ENCODE peak calls at places on chromosomes 12 and 14, in eight cellular contexts. O is T-helper 1 cell; H is GM20000; D is body of pancreas; Z is GM06990; G is stimulated activated CD4-positive, alpha-beta T cell treated with anti-CD3 and anti-CD28 coated beads, Interleukin-4, amount 100 ng/mL, for 1 hour; J is GF-D8; V is aorta. S is an unnamed sample.

GRCh38 chr12:58575281-58575680 is 345.0 kb downstream of the LRIG3 start:
- DNase-seq in H (no peak), Z (no peak), V (no peak), J (no peak), D (no peak), G (no peak), O (no peak), S (no peak)

GRCh38 chr14:58533417-58533816 is 104.3 kb upstream of the DACT1 start:
- DNase-seq in D (no peak), H (no peak), Z (no peak), V (no peak), G (no peak), O (no peak), J (no peak), S (no peak)

GRCh38 chr14:78947681-78948080 is 777.5 kb downstream of the NRXN3 start:
- DNase-seq in V (no peak), G (no peak), O (no peak), Z (no peak), D (no peak), J (no peak), H (no peak), S (no peak)

GRCh38 chr12:1797011-1797901 is 23.1 kb upstream of the LRTM2 start:
- DNase-seq in Z (peak; percentile 76), V (peak; percentile 88), H (peak; percentile 68), D (peak; percentile 41), G (peak; percentile 64), O (peak; percentile 59), J (peak; percentile 38), S (peak; percentile 42)

GRCh38 chr12:90024261-90024660 is 315.6 kb upstream of the ATP2B1 start:
- DNase-seq in V (no peak), D (no peak), Z (no peak), H (no peak), O (no peak), J (no peak), G (no peak), S (no peak)

GRCh38 chr12:47222960-47223847 is 143.4 kb upstream of the AMIGO2 start:
- DNase-seq in G (no peak), D (no peak), V (no peak), Z (no peak), H (no peak), O (no peak), J (no peak), S (no peak)

GRCh38 chr12:124525455-124525854 is 42.0 kb downstream of the NCOR2 start:
- DNase-seq in O (no peak), J (no peak), G (no peak), Z (no peak), V (peak; percentile 85), H (no peak), D (no peak), S (no peak)

GRCh38 chr12:51404627-51405026 is 13.4 kb upstream of the GALNT6 start:
- DNase-seq in G (no peak), J (no peak), O (no peak), H (no peak), Z (no peak), V (no peak), D (no peak), S (no peak)

GRCh38 chr12:3097186-3097804 is 20.1 kb downstream of the TSPAN9 start:
- DNase-seq in J (peak; percentile 29), V (peak; percentile 93), Z (no peak), O (no peak), G (no peak), H (no peak), D (peak; percentile 67), S (no peak)

S was measured in RPMI8226.